ENCODE peak calls at places on chromosomes 5 and 9, in four cellular contexts. S, Z, V and N are unnamed samples.

GRCh38 chr5:127899214-127899610 is 184.4 kb upstream of the SLC12A2 start:
- DNase-seq in S (no peak), Z (no peak), V (no peak), N (no peak)

GRCh38 chr5:62208218-62208852 is 97.7 kb upstream of the KIF2A start:
- DNase-seq in S (no peak), Z (no peak), V (no peak), N (no peak)

GRCh38 chr9:804026-804425 is 37.5 kb upstream of the DMRT1 start:
- DNase-seq in S (no peak), Z (no peak), V (no peak), N (no peak)

GRCh38 chr9:129209109-129209508 is 31.0 kb upstream of the IER5L start:
- DNase-seq in S (no peak), Z (no peak), V (peak), N (no peak)

GRCh38 chr5:179820483-179821297 is at the start of gene SQSTM1:
- DNase-seq in S (peak), Z (peak), V (peak), N (peak)

GRCh38 chr9:96417051-96417586 is 1.1 kb downstream of the ZNF367 start:
- DNase-seq in S (peak), Z (peak), V (peak), N (peak)

GRCh38 chr5:171418316-171418981 is 998 bp upstream of the FGF18 start:
- DNase-seq in S (peak), Z (peak), V (peak), N (peak)

GRCh38 chr5:125538469-125538868 is 792.0 kb upstream of the ZNF608 start:
- DNase-seq in S (no peak), Z (no peak), V (no peak), N (no peak)

GRCh38 chr5:172757394-172758010 is 13.5 kb downstream of the DUSP1 start:
- DNase-seq in S (no peak), Z (no peak), V (no peak), N (no peak)

GRCh38 chr5:139908749-139909148 is 113.1 kb downstream of the PSD2 start:
- DNase-seq in S (no peak), Z (no peak), V (no peak), N (no peak)

GRCh38 chr5:122978068-122978467 is 58.5 kb downstream of the PPIC start:
- DNase-seq in S (no peak), Z (no peak), V (no peak), N (no peak)

DNA sequence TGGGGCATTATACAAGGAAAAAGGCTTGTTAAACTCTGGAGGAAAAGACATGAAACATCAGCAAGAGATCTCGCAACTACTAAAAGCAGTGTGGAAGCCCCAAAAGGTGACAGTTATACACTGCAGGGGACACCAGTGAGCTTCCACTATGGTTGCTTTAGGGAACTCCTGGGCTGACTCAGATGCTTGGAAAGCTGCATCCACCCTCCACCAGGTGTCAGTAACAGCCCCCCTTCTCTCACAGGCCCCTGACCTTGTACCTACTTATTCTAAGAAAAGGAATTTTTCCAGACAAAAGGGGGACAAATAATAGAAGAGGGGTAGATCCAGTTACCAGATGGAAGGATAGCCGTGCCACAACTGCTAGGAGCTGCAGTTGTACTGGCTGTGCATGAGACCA is 154.4 kb upstream of the COX7C start:
- DNase-seq in S (no peak), Z (no peak), V (peak), N (no peak)
- TF ChIP-seq CTCF in S (no peak), Z (no peak), V (peak), N (no peak)

DNA sequence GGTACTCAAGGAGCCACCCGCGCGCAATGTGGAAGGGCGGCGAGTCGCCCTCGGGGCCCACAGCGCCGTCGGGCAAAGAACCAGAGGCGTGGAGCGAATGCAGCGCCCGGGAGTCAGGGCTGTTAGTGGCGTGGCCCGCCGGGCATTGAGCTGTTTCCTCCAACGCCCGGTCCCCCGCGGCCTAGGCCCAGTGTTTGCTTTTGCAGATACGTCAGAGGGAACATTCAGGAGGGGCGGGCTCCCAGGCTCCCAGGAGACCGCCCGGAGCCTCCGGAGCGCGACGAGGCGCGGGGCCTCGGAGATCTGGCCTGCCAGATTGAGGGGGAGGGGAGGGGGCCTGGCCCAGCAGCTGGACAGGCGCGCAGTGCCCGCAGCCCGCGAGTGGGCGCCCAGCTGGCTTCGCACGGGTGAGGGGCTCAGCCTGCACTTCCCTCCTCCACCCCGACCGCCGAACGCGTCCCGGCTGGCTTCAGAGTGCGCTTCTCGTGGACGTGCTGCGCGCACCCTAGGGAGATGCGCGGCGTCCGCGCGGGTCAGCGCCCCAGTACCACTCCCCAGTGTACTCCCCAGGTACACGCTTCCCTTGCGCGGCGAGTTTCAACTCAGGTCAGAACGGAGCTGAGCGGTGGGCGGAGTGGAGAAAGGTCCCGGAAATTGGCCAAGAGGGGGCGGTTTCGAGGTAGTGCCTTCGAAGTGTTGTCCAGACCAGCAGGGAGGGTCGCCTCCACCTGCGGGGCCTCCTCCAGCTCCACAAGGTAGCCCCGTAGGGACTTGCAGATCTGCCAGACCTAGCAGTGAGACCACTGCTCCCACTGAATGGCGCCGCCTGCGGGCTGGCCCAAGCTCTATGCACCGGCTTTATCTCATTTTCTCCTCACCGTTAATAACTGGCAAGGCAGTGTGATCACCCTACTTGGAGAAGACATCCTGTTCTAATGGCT is 130.4 kb downstream of the TMEM174 start:
- DNase-seq in S (no peak), Z (no peak), V (peak), N (peak)
- TF ChIP-seq CTCF in S (no peak), Z (no peak), V (peak), N (peak)

GRCh38 chr9:121824651-121825480 is 173.4 kb downstream of the DAB2IP start:
- DNase-seq in S (no peak), Z (peak), V (no peak), N (no peak)
- TF ChIP-seq CTCF in S (no peak), Z (no peak), V (no peak), N (no peak)

GRCh38 chr5:107546685-107547084 is 124.1 kb downstream of the EFNA5 start:
- DNase-seq in S (no peak), Z (no peak), V (no peak), N (no peak)

GRCh38 chr5:107548477-107548876 is 122.3 kb downstream of the EFNA5 start:
- DNase-seq in S (no peak), Z (no peak), V (no peak), N (no peak)

GRCh38 chr5:107546084-107546483 is 124.7 kb downstream of the EFNA5 start:
- DNase-seq in S (no peak), Z (no peak), V (no peak), N (no peak)

GRCh38 chr5:107551088-107551487 is 119.6 kb downstream of the EFNA5 start:
- DNase-seq in S (no peak), Z (no peak), V (no peak), N (no peak)

DNA sequence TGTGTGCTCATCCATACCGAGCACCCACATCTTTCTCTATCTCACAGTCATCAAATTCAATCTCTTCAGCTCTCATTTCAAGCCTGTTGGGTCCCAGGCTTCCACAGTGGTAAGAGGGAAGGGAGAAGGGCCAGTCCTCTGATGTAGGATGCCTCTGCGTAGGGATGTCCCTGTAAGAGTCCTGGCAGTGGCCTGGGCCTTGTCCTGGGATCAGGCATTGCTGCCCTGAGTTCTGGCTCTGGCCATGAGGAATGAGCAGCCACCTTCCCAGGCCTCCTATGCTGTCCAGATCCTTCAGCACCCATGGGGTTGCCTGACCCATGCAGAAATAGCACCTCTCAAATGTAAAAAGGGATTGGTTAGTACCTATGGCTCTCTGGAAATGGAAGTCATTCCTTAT is 121.2 kb downstream of the EFNA5 start:
- DNase-seq in S (no peak), Z (no peak), V (no peak), N (no peak)
- TF ChIP-seq CTCF in S (no peak), Z (no peak), V (no peak), N (no peak)

GRCh38 chr9:15115041-15115440 is 192.0 kb downstream of the TTC39B start:
- DNase-seq in S (no peak), Z (no peak), V (no peak), N (no peak)

GRCh38 chr9:15115702-15116639 is 191.0 kb downstream of the TTC39B start:
- DNase-seq in S (no peak), Z (no peak), V (no peak), N (no peak)

GRCh38 chr9:15113288-15113687 is 193.7 kb downstream of the TTC39B start:
- DNase-seq in S (no peak), Z (no peak), V (no peak), N (no peak)
- TF ChIP-seq CTCF in S (no peak), Z (no peak), V (no peak), N (peak)

GRCh38 chr9:84669008-84669292 is 579 bp upstream of the NTRK2 start:
- DNase-seq in S (no peak), Z (no peak), V (no peak), N (no peak)

GRCh38 chr9:84668204-84669007 is 1.1 kb upstream of the NTRK2 start:
- DNase-seq in S (peak), Z (peak), V (peak), N (peak)

GRCh38 chr9:84670106-84670800 is 724 bp downstream of the NTRK2 start:
- DNase-seq in S (no peak), Z (no peak), V (peak), N (peak)

GRCh38 chr9:84670801-84671153 is 1.2 kb downstream of the NTRK2 start:
- DNase-seq in S (no peak), Z (no peak), V (no peak), N (no peak)

DNA sequence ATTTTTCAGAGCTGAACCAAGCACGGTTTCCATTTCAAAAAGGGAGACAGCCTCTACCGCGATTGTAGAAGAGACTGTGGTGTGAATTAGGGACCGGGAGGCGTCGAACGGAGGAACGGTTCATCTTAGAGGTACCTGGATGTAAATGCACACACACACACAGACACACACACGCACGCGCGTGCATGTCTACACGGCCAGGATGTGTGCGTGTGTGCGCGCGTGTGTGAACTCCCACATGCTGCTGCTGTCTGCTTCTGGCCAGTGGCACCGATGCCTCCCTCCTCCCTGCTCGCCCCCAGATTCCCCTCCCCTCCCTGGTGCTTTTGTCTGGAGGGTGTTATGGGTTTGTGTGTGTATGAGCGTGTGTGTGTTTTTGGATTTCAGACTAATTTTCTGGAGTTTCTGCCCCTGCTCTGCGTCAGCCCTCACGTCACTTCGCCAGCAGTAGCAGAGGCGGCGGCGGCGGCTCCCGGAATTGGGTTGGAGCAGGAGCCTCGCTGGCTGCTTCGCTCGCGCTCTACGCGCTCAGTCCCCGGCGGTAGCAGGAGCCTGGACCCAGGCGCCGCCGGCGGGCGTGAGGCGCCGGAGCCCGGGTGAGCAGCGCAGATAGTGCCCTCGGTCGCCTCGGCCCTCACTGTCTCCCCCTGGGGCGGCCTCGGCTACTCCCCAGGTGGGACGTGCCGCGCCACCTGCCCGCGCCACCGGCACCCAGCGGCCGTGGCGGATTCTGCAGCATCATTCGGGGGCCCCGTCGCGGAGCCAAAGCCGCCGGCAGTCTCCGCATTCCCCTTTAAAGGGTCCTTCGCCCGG is at the start of gene NTRK2:
- DNase-seq in S (peak), Z (no peak), V (peak), N (peak)
- TF ChIP-seq CTCF in S (no peak), Z (peak), V (no peak), N (peak)

GRCh38 chr5:80194470-80194869 is 61.4 kb downstream of the SERINC5 start:
- DNase-seq in S (no peak), Z (no peak), V (no peak), N (no peak)
- TF ChIP-seq CTCF in S (no peak), Z (no peak), V (no peak), N (no peak)